ENCODE peak calls at places on chromosome 15, in ten cellular contexts. X is effector memory CD8-positive, alpha-beta T cell; G is mucosa of gallbladder; A is ureter; L is neural crest cell; E is GM20000; K is activated CD8-positive, alpha-beta memory T cell treated with anti-CD3 and anti-CD28 coated beads for 24 hours; C is posterior cingulate gyrus; O is CD14-positive monocyte; F is CD4-positive, alpha-beta T cell. U is an unnamed sample.

GRCh38 chr15:57373251-57373881 is 2.9 kb upstream of the CGNL1 start:
- DNase-seq in X (no peak), G (no peak), K (no peak), C (no peak), E (no peak), F (no peak), O (no peak), L (no peak), A (no peak), U (no peak)

GRCh38 chr15:80494311-80494710 is 90.1 kb downstream of the ARNT2 start:
- DNase-seq in O (no peak), L (no peak), C (no peak), A (no peak), G (no peak), K (no peak), F (no peak), X (no peak), E (no peak), U (no peak)

GRCh38 chr15:64146885-64147681 is 4.4 kb upstream of the SNX22 start:
- DNase-seq in A (no peak), C (no peak), L (no peak), K (peak; percentile 21), G (no peak), X (no peak), O (no peak), F (no peak), E (no peak), U (no peak)

GRCh38 chr15:82072926-82073537 is 27.2 kb upstream of the MEX3B start:
- DNase-seq in L (no peak), O (no peak), E (no peak), X (no peak), F (no peak), G (no peak), A (no peak), K (no peak), C (no peak), U (no peak)

GRCh38 chr15:84852212-84852611 is 32.2 kb upstream of the SLC28A1 start:
- DNase-seq in L (no peak), G (no peak), O (no peak), X (no peak), A (no peak), F (no peak), C (no peak), E (no peak), K (no peak), U (no peak)

GRCh38 chr15:63938486-63939061 is 104.8 kb upstream of the HERC1 start:
- DNase-seq in X (no peak), E (no peak), L (no peak), K (peak; percentile 61), O (no peak), G (no peak), F (no peak), C (no peak), A (no peak), U (no peak)

GRCh38 chr15:41933771-41934170 is 38.6 kb downstream of the EHD4 start:
- DNase-seq in G (no peak), X (no peak), E (no peak), O (peak; percentile 83), K (no peak), A (no peak), L (no peak), F (no peak), C (no peak), U (no peak)

GRCh38 chr15:47900731-47901130 is 183.4 kb downstream of the SEMA6D start:
- DNase-seq in K (no peak), F (no peak), E (no peak), X (no peak), G (no peak), C (no peak), L (no peak), O (no peak), A (no peak), U (no peak)

GRCh38 chr15:60414016-60414682 is 16.4 kb upstream of the ANXA2 start:
- DNase-seq in O (no peak), C (no peak), F (no peak), E (no peak), A (no peak), L (no peak), G (no peak), K (no peak), X (no peak), U (no peak)

GRCh38 chr15:45664451-45664850 is 29.6 kb downstream of the SQOR start:
- DNase-seq in E (no peak), X (no peak), K (no peak), C (no peak), F (no peak), G (no peak), A (no peak), O (no peak), L (no peak), U (no peak)

GRCh38 chr15:66231421-66232266 is 21.9 kb downstream of the MEGF11 start:
- DNase-seq in O (no peak), A (no peak), E (no peak), L (no peak), F (no peak), G (no peak), X (no peak), K (no peak), C (no peak), U (no peak)

GRCh38 chr15:75532413-75533250 is 46.5 kb downstream of the PTPN9 start:
- DNase-seq in L (peak; percentile 45), C (no peak), A (peak; percentile 69), X (no peak), O (no peak), K (no peak), G (peak; percentile 67), E (no peak), F (no peak), U (peak; percentile 36)

GRCh38 chr15:60392601-60392985 is 5.2 kb downstream of the ANXA2 start:
- DNase-seq in A (no peak), E (peak; percentile 28), F (no peak), O (no peak), X (peak; percentile 35), K (no peak), L (no peak), C (no peak), G (no peak), U (no peak)

GRCh38 chr15:88630798-88631463 is 7.9 kb upstream of the ISG20 start:
- DNase-seq in O (no peak), A (no peak), F (no peak), K (no peak), L (no peak), E (no peak), X (no peak), C (no peak), G (no peak), U (no peak)

U was measured in lung.